ENCODE peak calls at places on chromosomes 11 and 22, in five cellular contexts. One of them, this sample, is unnamed.

GRCh38 chr11:110087820-110088534 is 5.2 kb upstream of the ZC3H12C start:
- DNase-seq in fibroblast of pulmonary artery: peak; percentile 50
- DNase-seq in foreskin fibroblast: peak; percentile 61
- DNase-seq in Calu3: no peak
- DNase-seq in transverse colon: no peak
- DNase-seq in this sample: no peak

GRCh38 chr11:106723071-106723470 is 295.2 kb downstream of the GUCY1A2 start:
- DNase-seq in fibroblast of pulmonary artery: no peak
- DNase-seq in foreskin fibroblast: no peak
- DNase-seq in Calu3: no peak
- DNase-seq in transverse colon: no peak
- DNase-seq in this sample: no peak

GRCh38 chr11:118068206-118068944 is 8.5 kb upstream of the TMPRSS4 start:
- DNase-seq in fibroblast of pulmonary artery: no peak
- DNase-seq in foreskin fibroblast: no peak
- DNase-seq in Calu3: no peak
- DNase-seq in transverse colon: no peak
- DNase-seq in this sample: no peak

GRCh38 chr11:125951731-125952130 is 5.9 kb downstream of the VSIG10L2 start:
- DNase-seq in fibroblast of pulmonary artery: no peak
- DNase-seq in foreskin fibroblast: no peak
- DNase-seq in Calu3: no peak
- DNase-seq in transverse colon: no peak
- DNase-seq in this sample: no peak

GRCh38 chr11:124075841-124076571 is 34.9 kb upstream of the OR10G7 start:
- DNase-seq in fibroblast of pulmonary artery: no peak
- DNase-seq in foreskin fibroblast: peak; percentile 18
- DNase-seq in Calu3: no peak
- DNase-seq in transverse colon: peak; percentile 61
- DNase-seq in this sample: no peak

GRCh38 chr11:17551347-17552040 is 4.4 kb downstream of the OTOG start:
- DNase-seq in fibroblast of pulmonary artery: no peak
- DNase-seq in foreskin fibroblast: no peak
- DNase-seq in Calu3: no peak
- DNase-seq in transverse colon: no peak
- DNase-seq in this sample: no peak

GRCh38 chr11:63699906-63700305 is 18.6 kb downstream of the RTN3 start:
- DNase-seq in fibroblast of pulmonary artery: no peak
- DNase-seq in foreskin fibroblast: no peak
- DNase-seq in Calu3: no peak
- DNase-seq in transverse colon: no peak
- DNase-seq in this sample: no peak

GRCh38 chr11:106384429-106384828 is 307.0 kb downstream of the AASDHPPT start:
- DNase-seq in fibroblast of pulmonary artery: no peak
- DNase-seq in foreskin fibroblast: no peak
- DNase-seq in Calu3: no peak
- DNase-seq in transverse colon: no peak
- DNase-seq in this sample: no peak

GRCh38 chr11:12215192-12215591 is 104.8 kb downstream of the MICAL2 start:
- DNase-seq in fibroblast of pulmonary artery: no peak
- DNase-seq in foreskin fibroblast: no peak
- DNase-seq in Calu3: no peak
- DNase-seq in transverse colon: no peak
- DNase-seq in this sample: no peak

GRCh38 chr22:41968601-41969000 is 642 bp upstream of the SEPTIN3 start:
- DNase-seq in fibroblast of pulmonary artery: peak; percentile 38
- DNase-seq in foreskin fibroblast: no peak
- DNase-seq in Calu3: no peak
- DNase-seq in transverse colon: peak; percentile 37
- DNase-seq in this sample: no peak

GRCh38 chr11:119635041-119635745 is 93.8 kb downstream of the NECTIN1 start:
- DNase-seq in fibroblast of pulmonary artery: no peak
- DNase-seq in foreskin fibroblast: no peak
- DNase-seq in Calu3: no peak
- DNase-seq in transverse colon: no peak
- DNase-seq in this sample: no peak

GRCh38 chr11:115290479-115291390 is 213.5 kb downstream of the CADM1 start:
- DNase-seq in fibroblast of pulmonary artery: no peak
- DNase-seq in foreskin fibroblast: no peak
- DNase-seq in Calu3: no peak
- DNase-seq in transverse colon: no peak
- DNase-seq in this sample: no peak

GRCh38 chr11:30435488-30435887 is 112.6 kb downstream of the ARL14EP start:
- DNase-seq in fibroblast of pulmonary artery: no peak
- DNase-seq in foreskin fibroblast: no peak
- DNase-seq in Calu3: no peak
- DNase-seq in transverse colon: no peak
- DNase-seq in this sample: no peak

GRCh38 chr11:46348566-46348981 is 1.3 kb downstream of the DGKZ start:
- DNase-seq in fibroblast of pulmonary artery: no peak
- DNase-seq in foreskin fibroblast: no peak
- DNase-seq in Calu3: no peak
- DNase-seq in transverse colon: peak; percentile 39
- DNase-seq in this sample: no peak

GRCh38 chr11:36240178-36240577 is 49.0 kb downstream of the COMMD9 start:
- DNase-seq in fibroblast of pulmonary artery: no peak
- DNase-seq in foreskin fibroblast: peak; percentile 30
- DNase-seq in Calu3: no peak
- DNase-seq in transverse colon: no peak
- DNase-seq in this sample: no peak

GRCh38 chr11:78295991-78296930 is 107.5 kb downstream of the USP35 start:
- DNase-seq in fibroblast of pulmonary artery: no peak
- DNase-seq in foreskin fibroblast: no peak
- DNase-seq in Calu3: peak; percentile 7
- DNase-seq in transverse colon: no peak
- DNase-seq in this sample: no peak

GRCh38 chr11:3939211-3939610 is 83.7 kb downstream of the STIM1 start:
- DNase-seq in fibroblast of pulmonary artery: peak; percentile 79
- DNase-seq in foreskin fibroblast: peak; percentile 90
- DNase-seq in Calu3: no peak
- DNase-seq in transverse colon: no peak
- DNase-seq in this sample: no peak

GRCh38 chr22:30643055-30643875 is 7.7 kb downstream of the SLC35E4 start:
- DNase-seq in fibroblast of pulmonary artery: no peak
- DNase-seq in foreskin fibroblast: no peak
- DNase-seq in Calu3: no peak
- DNase-seq in transverse colon: no peak
- DNase-seq in this sample: no peak

GRCh38 chr11:102476069-102476468 is 23.5 kb upstream of the TMEM123 start:
- DNase-seq in fibroblast of pulmonary artery: peak; percentile 70
- DNase-seq in foreskin fibroblast: no peak
- DNase-seq in Calu3: no peak
- DNase-seq in transverse colon: no peak
- DNase-seq in this sample: peak; percentile 45

GRCh38 chr11:85758026-85758425 is 52.9 kb downstream of the SYTL2 start:
- DNase-seq in fibroblast of pulmonary artery: no peak
- DNase-seq in foreskin fibroblast: no peak
- DNase-seq in Calu3: no peak
- DNase-seq in transverse colon: no peak
- DNase-seq in this sample: no peak

GRCh38 chr11:61056566-61056965 is 45.7 kb upstream of the CD5 start:
- DNase-seq in fibroblast of pulmonary artery: no peak
- DNase-seq in foreskin fibroblast: no peak
- DNase-seq in Calu3: no peak
- DNase-seq in transverse colon: no peak
- DNase-seq in this sample: no peak

DNA sequence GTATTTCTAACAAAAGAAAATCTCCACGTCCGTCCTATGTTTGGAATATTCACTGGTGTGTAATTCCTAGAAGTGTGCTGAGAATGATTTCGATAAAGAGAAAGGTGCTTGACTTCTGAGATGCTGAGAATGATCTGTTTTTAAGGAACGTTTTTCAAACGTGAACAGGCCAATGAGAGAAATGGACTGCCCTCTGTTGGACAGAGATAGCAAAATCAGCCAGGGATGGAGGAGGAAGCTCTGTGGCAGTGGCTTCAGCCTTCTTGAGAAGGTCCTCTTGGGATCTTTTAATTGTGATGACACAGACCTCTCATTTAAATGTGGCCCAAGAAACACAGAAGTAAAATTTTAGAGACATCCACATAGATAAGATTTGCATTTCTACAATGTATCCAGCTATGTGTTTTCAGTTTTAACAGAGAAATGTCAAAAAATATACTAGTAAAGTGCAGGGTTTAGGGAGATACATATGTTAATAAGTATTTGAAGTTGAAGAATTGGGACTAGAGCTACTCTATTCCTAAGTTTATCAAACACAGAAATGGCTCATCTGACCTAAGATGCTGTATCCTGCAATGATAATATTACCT is 84.0 kb upstream of the RCN1 start:
- DNase-seq in fibroblast of pulmonary artery: peak; percentile 61
- DNase-seq in foreskin fibroblast: peak; percentile 69
- DNase-seq in Calu3: peak; percentile 30
- DNase-seq in transverse colon: no peak
- DNase-seq in this sample: peak; percentile 53
- TF ChIP-seq CTCF in fibroblast of pulmonary artery: peak; percentile 87
- TF ChIP-seq CTCF in foreskin fibroblast: peak; percentile 78
- TF ChIP-seq CTCF in Calu3: peak; percentile 44
- TF ChIP-seq CTCF in transverse colon: peak; percentile 26
- TF ChIP-seq CTCF in this sample: peak; percentile 60

GRCh38 chr11:65870706-65871681 is 1.6 kb downstream of the EFEMP2 start:
- DNase-seq in fibroblast of pulmonary artery: no peak
- DNase-seq in foreskin fibroblast: no peak
- DNase-seq in Calu3: no peak
- DNase-seq in transverse colon: no peak
- DNase-seq in this sample: no peak

GRCh38 chr11:65870307-65870658 is 2.3 kb downstream of the EFEMP2 start:
- DNase-seq in fibroblast of pulmonary artery: no peak
- DNase-seq in foreskin fibroblast: no peak
- DNase-seq in Calu3: no peak
- DNase-seq in transverse colon: no peak
- DNase-seq in this sample: no peak

GRCh38 chr11:65873280-65874156 is 918 bp upstream of the EFEMP2 start:
- DNase-seq in fibroblast of pulmonary artery: peak; percentile 91
- DNase-seq in foreskin fibroblast: peak; percentile 98
- DNase-seq in Calu3: peak; percentile 97
- DNase-seq in transverse colon: peak; percentile 97
- DNase-seq in this sample: peak; percentile 92

GRCh38 chr11:65871811-65872548 is 620 bp downstream of the EFEMP2 start:
- DNase-seq in fibroblast of pulmonary artery: no peak
- DNase-seq in foreskin fibroblast: peak; percentile 68
- DNase-seq in Calu3: no peak
- DNase-seq in transverse colon: no peak
- DNase-seq in this sample: no peak

DNA sequence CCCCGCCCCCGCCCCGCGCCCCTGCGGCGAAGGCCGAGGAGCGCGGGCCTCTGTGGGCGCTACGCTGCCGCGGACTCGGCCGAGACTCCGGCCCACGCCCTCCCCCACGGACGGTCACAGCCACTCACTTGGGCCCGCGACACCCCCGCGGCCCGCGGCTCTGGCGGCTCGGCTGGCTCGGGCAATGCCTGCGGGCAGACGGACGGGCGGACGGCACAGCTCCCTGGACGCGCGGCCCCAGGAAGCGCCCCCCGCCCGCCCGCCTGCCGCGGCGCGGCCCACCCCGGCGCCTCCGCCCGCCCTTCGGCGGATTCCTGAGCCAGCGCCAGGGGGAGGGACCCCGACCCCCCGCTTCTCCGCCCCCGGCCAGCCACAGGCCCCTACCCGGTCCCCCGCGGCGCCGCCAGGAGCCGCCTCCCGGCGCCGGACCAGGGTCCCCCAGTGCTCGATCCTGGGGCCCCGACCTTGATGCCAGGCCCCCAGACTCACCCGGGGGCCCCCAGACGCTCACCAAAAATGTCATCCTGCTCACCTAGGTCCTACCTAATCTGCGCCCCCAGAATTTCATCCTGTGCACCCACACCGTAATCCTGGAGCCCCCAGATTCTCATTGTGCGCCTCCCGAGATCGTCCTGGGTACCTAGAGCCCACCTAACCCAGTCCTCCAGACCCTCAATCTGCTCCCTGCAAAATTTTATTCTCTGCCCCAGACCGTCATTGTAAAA is at the start of gene EFEMP2:
- DNase-seq in fibroblast of pulmonary artery: no peak
- DNase-seq in foreskin fibroblast: peak; percentile 65
- DNase-seq in Calu3: no peak
- DNase-seq in transverse colon: no peak
- DNase-seq in this sample: no peak
- TF ChIP-seq CTCF in fibroblast of pulmonary artery: no peak
- TF ChIP-seq CTCF in foreskin fibroblast: no peak
- TF ChIP-seq CTCF in Calu3: no peak
- TF ChIP-seq CTCF in transverse colon: no peak
- TF ChIP-seq CTCF in this sample: no peak

DNA sequence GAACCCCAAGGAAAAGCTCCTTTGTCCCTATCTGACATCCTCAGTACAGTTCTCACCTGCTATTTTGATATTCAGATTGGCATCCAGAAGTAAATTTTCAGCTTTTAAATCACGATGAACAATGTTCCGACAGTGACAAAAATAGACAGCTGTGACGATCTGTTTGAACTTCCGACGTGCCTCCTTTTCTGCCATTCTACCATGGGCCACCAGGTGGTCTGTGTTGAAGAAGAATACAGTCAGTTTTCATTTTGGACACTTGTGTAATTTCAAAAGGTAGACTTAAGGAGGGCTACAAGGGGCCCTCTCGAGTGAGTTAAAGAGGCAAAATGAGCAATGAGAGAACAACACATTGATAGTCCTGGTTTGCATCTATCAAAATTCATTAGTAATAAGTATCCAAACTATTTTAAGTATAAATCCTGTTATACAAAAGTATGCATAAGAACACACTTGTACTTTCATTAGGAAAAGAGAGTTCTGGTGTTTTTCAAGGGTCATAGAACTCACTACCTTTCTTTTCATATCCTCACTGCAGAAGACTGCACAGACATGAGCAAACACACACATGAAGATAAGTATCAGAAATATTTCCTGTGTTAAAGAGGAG is 89.8 kb upstream of the APOA1 start:
- DNase-seq in fibroblast of pulmonary artery: no peak
- DNase-seq in foreskin fibroblast: no peak
- DNase-seq in Calu3: no peak
- DNase-seq in transverse colon: peak; percentile 34
- DNase-seq in this sample: peak; percentile 16
- TF ChIP-seq CTCF in fibroblast of pulmonary artery: peak; percentile 37
- TF ChIP-seq CTCF in foreskin fibroblast: peak; percentile 25
- TF ChIP-seq CTCF in Calu3: no peak
- TF ChIP-seq CTCF in transverse colon: peak; percentile 31
- TF ChIP-seq CTCF in this sample: peak; percentile 15

DNA sequence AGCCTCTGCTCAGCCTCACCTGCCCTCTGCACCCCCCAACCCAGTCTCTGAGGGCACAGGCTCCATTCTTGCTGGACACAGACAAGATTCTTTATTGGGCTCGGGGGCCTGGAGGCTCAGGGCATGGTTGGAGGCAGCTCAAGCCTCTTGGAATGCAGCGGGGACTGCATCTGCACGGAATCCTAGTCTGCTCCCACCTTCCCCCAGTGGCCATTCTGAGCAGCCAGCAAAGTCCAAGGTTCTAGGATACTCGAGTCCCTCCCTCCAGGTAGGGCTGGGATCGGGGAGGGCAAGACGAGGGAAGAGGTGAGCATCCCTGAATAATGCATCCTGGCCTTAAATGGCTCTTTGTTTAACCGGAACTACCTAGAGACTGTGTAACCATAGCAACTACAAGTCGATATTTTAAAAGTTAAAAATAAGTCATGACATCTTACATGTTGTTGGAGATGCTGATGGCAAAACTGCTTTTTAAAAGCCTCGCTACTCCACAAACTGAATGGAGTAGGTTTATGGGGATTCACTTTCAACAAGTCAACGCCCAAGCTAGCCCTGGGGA is 10.7 kb upstream of the IGSF22 start:
- DNase-seq in fibroblast of pulmonary artery: no peak
- DNase-seq in foreskin fibroblast: no peak
- DNase-seq in Calu3: peak; percentile 10
- DNase-seq in transverse colon: no peak
- DNase-seq in this sample: no peak
- TF ChIP-seq CTCF in fibroblast of pulmonary artery: no peak
- TF ChIP-seq CTCF in foreskin fibroblast: no peak
- TF ChIP-seq CTCF in Calu3: no peak
- TF ChIP-seq CTCF in transverse colon: no peak
- TF ChIP-seq CTCF in this sample: no peak